ENCODE peak calls at places on chromosomes 4 and X, in four cellular contexts. One of them, this sample, is unnamed.

GRCh38 chr4:170047774-170048354 is 21.7 kb upstream of the MFAP3L start:
- DNase-seq in B cell: peak; percentile 34
- DNase-seq in NAMALWA: peak; percentile 75
- DNase-seq in progenitor cell of endocrine pancreas: peak; percentile 27
- DNase-seq in this sample: peak; percentile 43

GRCh38 chrX:40104649-40105015 is 6.9 kb upstream of the BCOR start:
- DNase-seq in progenitor cell of endocrine pancreas: no peak
- DNase-seq in B cell: peak; percentile 70
- DNase-seq in NAMALWA: peak; percentile 53
- DNase-seq in this sample: peak; percentile 61

GRCh38 chr4:148978301-148978700 is 536.1 kb upstream of the NR3C2 start:
- DNase-seq in progenitor cell of endocrine pancreas: no peak
- DNase-seq in B cell: no peak
- DNase-seq in NAMALWA: no peak
- DNase-seq in this sample: no peak

GRCh38 chr4:68912807-68913206 is 38.8 kb downstream of the UGT2A3 start:
- DNase-seq in NAMALWA: no peak
- DNase-seq in B cell: no peak
- DNase-seq in progenitor cell of endocrine pancreas: no peak
- DNase-seq in this sample: no peak

GRCh38 chr4:185801471-185801870 is 10.5 kb downstream of the SORBS2 start:
- DNase-seq in NAMALWA: no peak
- DNase-seq in B cell: no peak
- DNase-seq in progenitor cell of endocrine pancreas: no peak
- DNase-seq in this sample: no peak

GRCh38 chr4:95197353-95197752 is 351.4 kb downstream of the UNC5C start:
- DNase-seq in B cell: no peak
- DNase-seq in progenitor cell of endocrine pancreas: no peak
- DNase-seq in NAMALWA: no peak
- DNase-seq in this sample: no peak

GRCh38 chrX:17535229-17535628 is 160.2 kb downstream of the NHS start:
- DNase-seq in B cell: no peak
- DNase-seq in progenitor cell of endocrine pancreas: no peak
- DNase-seq in NAMALWA: peak; percentile 24
- DNase-seq in this sample: peak; percentile 37

GRCh38 chr4:185471235-185472062 is at the start of gene CCDC110:
- DNase-seq in NAMALWA: peak; percentile 86
- DNase-seq in B cell: peak; percentile 97
- DNase-seq in progenitor cell of endocrine pancreas: peak; percentile 85
- DNase-seq in this sample: peak; percentile 100

GRCh38 chr4:115851918-115852766 is 738.7 kb upstream of the NDST4 start:
- DNase-seq in B cell: no peak
- DNase-seq in NAMALWA: peak; percentile 75
- DNase-seq in progenitor cell of endocrine pancreas: peak; percentile 47
- DNase-seq in this sample: peak; percentile 12

GRCh38 chr4:114626202-114626601 is 27.6 kb downstream of the UGT8 start:
- DNase-seq in progenitor cell of endocrine pancreas: no peak
- DNase-seq in NAMALWA: no peak
- DNase-seq in B cell: no peak
- DNase-seq in this sample: no peak